ENCODE peak calls at places on chromosomes 11 and 22, in eight cellular contexts. A is A549; I is fibroblast of lung; F is effector memory CD4-positive, alpha-beta T cell; N is mesendoderm; V is PC-9; B is AG04450; R is aorta. W is an unnamed sample.

GRCh38 chr11:19087658-19088057 is 27.1 kb upstream of the MRGPRX2 start:
- DNase-seq in A (no peak), I (peak), F (no peak), N (no peak), V (peak), B (no peak), R (no peak), W (peak)

GRCh38 chr11:43268161-43268560 is 43.6 kb upstream of the API5 start:
- DNase-seq in A (no peak), I (no peak), F (no peak), N (no peak), V (no peak), B (no peak), R (no peak), W (no peak)

GRCh38 chr22:39128508-39128907 is 24.0 kb downstream of the CBX7 start:
- DNase-seq in A (no peak), I (no peak), F (no peak), N (no peak), V (no peak), B (no peak), R (no peak), W (no peak)

GRCh38 chr22:43996170-43996980 is 27.7 kb upstream of the PARVB start:
- DNase-seq in A (no peak), I (no peak), F (peak), N (no peak), V (peak), B (no peak), R (peak), W (no peak)

GRCh38 chr11:119666463-119667131 is 62.4 kb downstream of the NECTIN1 start:
- DNase-seq in A (peak), I (peak), F (peak), N (peak), V (peak), B (peak), R (peak), W (peak)

GRCh38 chr11:69529001-69529400 is 47.5 kb downstream of the LINC01488 start:
- DNase-seq in A (no peak), I (no peak), F (no peak), N (no peak), V (no peak), B (no peak), R (no peak), W (no peak)

GRCh38 chr11:16881074-16881709 is 133.0 kb downstream of the PLEKHA7 start:
- DNase-seq in A (no peak), I (peak), F (no peak), N (peak), V (peak), B (no peak), R (peak), W (peak)

GRCh38 chr22:44159230-44159629 is 21.5 kb upstream of the PARVG start:
- DNase-seq in A (no peak), I (peak), F (no peak), N (no peak), V (no peak), B (no peak), R (no peak), W (no peak)

GRCh38 chr11:109424893-109425292 is 2.9 kb downstream of the C11orf87 start:
- DNase-seq in A (no peak), I (no peak), F (no peak), N (peak), V (no peak), B (no peak), R (no peak), W (peak)

GRCh38 chr11:126390418-126390817 is 34.9 kb downstream of the ST3GAL4 start:
- DNase-seq in A (no peak), I (no peak), F (no peak), N (no peak), V (no peak), B (no peak), R (no peak), W (no peak)

GRCh38 chr11:10351768-10352641 is 47.1 kb downstream of the ADM start:
- DNase-seq in A (peak), I (peak), F (no peak), N (peak), V (peak), B (peak), R (peak), W (no peak)

GRCh38 chr11:63767415-63768231 is 952 bp downstream of the ZFTA start:
- DNase-seq in A (peak), I (peak), F (no peak), N (peak), V (peak), B (peak), R (peak), W (peak)

GRCh38 chr11:93234602-93235207 is 36.9 kb upstream of the SLC36A4 start:
- DNase-seq in A (peak), I (peak), F (peak), N (peak), V (peak), B (peak), R (peak), W (peak)

GRCh38 chr22:46064236-46064965 is 85.9 kb upstream of the PPARA start:
- DNase-seq in A (no peak), I (peak), F (no peak), N (no peak), V (no peak), B (no peak), R (peak), W (no peak)

GRCh38 chr11:85810871-85811611 is at the start of gene SYTL2:
- DNase-seq in A (peak), I (peak), F (peak), N (peak), V (peak), B (no peak), R (peak), W (peak)

GRCh38 chr22:35116817-35117216 is 50.9 kb downstream of the ISX start:
- DNase-seq in A (no peak), I (no peak), F (no peak), N (no peak), V (no peak), B (no peak), R (no peak), W (no peak)

GRCh38 chr11:69301491-69302401 is 7.8 kb downstream of the MYEOV start:
- DNase-seq in A (peak), I (peak), F (no peak), N (peak), V (peak), B (peak), R (peak), W (peak)

GRCh38 chr22:29310065-29310862 is 3.8 kb downstream of the GAS2L1 start:
- DNase-seq in A (no peak), I (no peak), F (no peak), N (no peak), V (no peak), B (no peak), R (peak), W (no peak)

GRCh38 chr11:13963169-13963948 is 836 bp downstream of the SPON1 start:
- DNase-seq in A (no peak), I (peak), F (no peak), N (peak), V (no peak), B (no peak), R (peak), W (no peak)

GRCh38 chr11:1844221-1845094 is 5.7 kb downstream of the TNNI2 start:
- DNase-seq in A (peak), I (no peak), F (no peak), N (no peak), V (no peak), B (no peak), R (no peak), W (no peak)

GRCh38 chr11:115502636-115503082 is 1.6 kb downstream of the CADM1 start:
- DNase-seq in A (no peak), I (no peak), F (no peak), N (no peak), V (no peak), B (no peak), R (no peak), W (no peak)

GRCh38 chr22:35568751-35569725 is 28.4 kb downstream of the RASD2 start:
- DNase-seq in A (no peak), I (peak), F (no peak), N (no peak), V (peak), B (no peak), R (no peak), W (peak)

GRCh38 chr11:46238967-46239800 is 38.3 kb upstream of the CREB3L1 start:
- DNase-seq in A (peak), I (peak), F (peak), N (peak), V (peak), B (peak), R (peak), W (peak)
- H3K27ac ChIP-seq in A (peak), I (peak), F (no peak), N (no peak), V (no peak), B (peak), R (no peak), W (peak)

DNA sequence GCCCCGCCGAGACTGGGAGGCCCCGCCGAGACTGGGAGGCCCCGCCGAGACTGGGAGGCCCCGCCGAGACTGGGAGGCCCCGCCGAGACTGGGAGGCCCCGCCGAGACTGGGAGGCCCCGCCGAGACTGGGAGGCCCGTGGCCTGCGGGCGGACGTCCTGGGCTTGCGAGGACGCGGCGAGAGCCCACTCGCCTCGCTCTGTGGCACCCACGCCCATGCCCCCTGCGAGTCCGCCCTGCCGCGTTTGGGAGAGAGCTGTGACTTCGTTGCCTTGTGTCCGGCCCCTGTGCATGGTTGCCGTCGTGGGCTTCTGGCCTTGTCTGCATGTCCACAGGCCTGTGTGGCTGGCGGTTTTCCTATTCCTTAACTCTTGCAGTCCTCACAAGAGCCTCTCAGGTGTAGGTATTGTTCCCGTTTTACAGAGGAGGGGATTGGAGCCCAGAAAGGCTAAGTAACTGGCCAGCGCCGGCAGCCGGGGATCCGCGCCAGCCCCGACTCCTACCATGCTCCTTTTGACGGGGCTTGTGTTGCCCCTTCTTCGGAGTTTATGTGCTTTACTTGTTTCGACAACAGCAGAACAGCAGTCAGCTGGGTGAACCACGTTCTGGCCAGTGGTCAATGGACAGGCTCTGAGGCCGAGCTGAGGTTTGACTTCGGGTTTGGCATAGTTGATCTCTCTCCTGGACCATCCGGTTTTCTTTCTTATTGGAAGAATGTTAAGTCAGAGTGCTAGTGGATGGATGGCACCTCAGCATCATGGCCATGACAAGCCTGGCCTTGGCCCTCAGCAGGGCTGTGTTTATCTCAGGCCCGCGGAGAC is 731 bp downstream of the PHRF1 start:
- DNase-seq in A (no peak), I (no peak), F (no peak), N (no peak), V (no peak), B (no peak), R (no peak), W (no peak)
- H3K27ac ChIP-seq in A (peak), I (peak), F (peak), N (no peak), V (no peak), B (no peak), R (no peak), W (peak)

GRCh38 chr11:8917157-8917820 is 6.3 kb downstream of the AKIP1 start:
- DNase-seq in A (no peak), I (peak), F (no peak), N (peak), V (no peak), B (peak), R (peak), W (peak)
- H3K27ac ChIP-seq in A (no peak), I (peak), F (no peak), N (peak), V (no peak), B (peak), R (peak), W (peak)

GRCh38 chr11:17986007-17986710 is 26.7 kb downstream of the SERGEF start:
- DNase-seq in A (no peak), I (peak), F (no peak), N (no peak), V (no peak), B (peak), R (peak), W (peak)
- H3K27ac ChIP-seq in A (no peak), I (peak), F (no peak), N (no peak), V (no peak), B (peak), R (peak), W (peak)

DNA sequence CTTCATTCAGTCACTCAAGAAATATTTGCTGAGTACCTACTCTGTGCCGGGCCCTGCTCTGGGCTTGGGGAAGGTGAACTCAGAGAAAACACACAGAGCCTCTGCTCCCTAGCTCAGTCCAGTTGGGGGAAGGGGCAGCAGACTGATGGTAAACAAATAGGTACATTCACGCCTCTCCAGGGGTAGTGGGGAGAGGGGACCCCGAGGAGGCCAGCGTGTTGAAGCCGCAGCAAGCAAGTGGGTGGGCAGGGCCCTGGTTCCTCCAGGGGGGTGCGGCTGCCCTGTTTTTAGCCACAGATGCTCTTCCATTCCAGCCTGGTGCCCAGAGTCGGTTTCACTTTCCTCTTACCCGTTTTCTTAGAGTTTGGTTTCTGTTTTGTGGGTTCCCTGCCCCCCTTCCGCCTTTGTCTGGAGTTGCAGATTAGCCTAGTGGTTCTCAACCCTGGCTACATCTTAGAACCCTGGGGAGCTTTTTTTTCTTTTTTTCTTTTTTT is 8.7 kb downstream of the DRAP1 start:
- DNase-seq in A (no peak), I (no peak), F (peak), N (no peak), V (no peak), B (no peak), R (peak), W (no peak)
- H3K27ac ChIP-seq in A (no peak), I (no peak), F (peak), N (no peak), V (no peak), B (no peak), R (no peak), W (peak)

DNA sequence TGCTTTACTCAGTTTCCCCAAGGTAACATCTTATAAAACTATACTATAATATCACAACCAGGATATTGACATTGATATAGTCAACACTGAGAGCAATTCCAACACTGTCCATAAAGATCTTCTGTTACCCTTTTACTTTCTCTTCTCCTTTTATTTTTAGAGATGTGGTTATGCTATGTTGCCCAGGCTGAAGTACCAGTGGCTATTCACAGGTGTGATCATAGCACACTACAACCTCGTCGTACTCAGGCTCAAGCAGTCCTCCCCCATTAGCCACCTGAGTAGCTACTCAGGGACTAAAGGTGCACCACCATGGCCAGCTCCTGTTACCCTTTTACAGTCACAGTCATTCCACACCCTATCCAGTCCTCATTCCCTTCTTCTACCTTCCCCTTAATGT is 119.7 kb downstream of the CWF19L2 start:
- DNase-seq in A (no peak), I (no peak), F (no peak), N (no peak), V (no peak), B (no peak), R (no peak), W (no peak)
- H3K27ac ChIP-seq in A (no peak), I (no peak), F (no peak), N (no peak), V (no peak), B (no peak), R (no peak), W (no peak)

W was measured in RWPE1.